ENCODE peak calls at places on chromosome 10, in six cellular contexts. M is anterior cingulate cortex, K is HCEC 1CT, Y is B cell, C is cortex of kidney, O is progenitor cell of endocrine pancreas. Q is an unnamed sample.
A peak's percentile ranks its signal among the peaks of the same experiment; 100 is the strongest.

GRCh38 chr10:50550291-50550839 is 73.4 kb downstream of the SGMS1 start:
- DNase-seq in K (no peak), M (no peak), O (no peak), C (no peak), Y (no peak), Q (no peak)

GRCh38 chr10:114279886-114280644 is 41.0 kb downstream of the VWA2 start:
- DNase-seq in O (no peak), M (no peak), C (no peak), K (no peak), Y (no peak), Q (no peak)

GRCh38 chr10:127252818-127253217 is 56.4 kb upstream of the INSYN2A start:
- DNase-seq in M (no peak), Y (no peak), C (no peak), O (no peak), K (no peak), Q (no peak)

GRCh38 chr10:97542169-97543024 is 30.2 kb upstream of the ANKRD2 start:
- DNase-seq in M (peak; percentile 36), Y (no peak), K (peak; percentile 88), C (no peak), O (no peak), Q (no peak)

GRCh38 chr10:99983280-99983988 is 26.3 kb downstream of the DNMBP start:
- DNase-seq in Y (no peak), K (peak; percentile 80), O (no peak), C (no peak), M (no peak), Q (peak; percentile 48)

GRCh38 chr10:96017227-96017687 is 26.1 kb upstream of the CCNJ start:
- DNase-seq in K (peak; percentile 67), M (peak; percentile 3), O (peak; percentile 36), Y (peak; percentile 68), C (no peak), Q (peak; percentile 32)

GRCh38 chr10:25614652-25615051 is 319.4 kb upstream of the MYO3A start:
- DNase-seq in M (no peak), C (no peak), Y (no peak), O (no peak), K (no peak), Q (no peak)

GRCh38 chr10:114172241-114172640 is 1.8 kb downstream of the CCDC186 start:
- DNase-seq in Y (no peak), C (no peak), M (no peak), K (no peak), O (no peak), Q (no peak)

GRCh38 chr10:27742926-27743735 is 2.5 kb downstream of the MKX start:
- DNase-seq in M (no peak), Y (peak; percentile 42), K (no peak), O (peak; percentile 34), C (no peak), Q (no peak)

GRCh38 chr10:102616071-102616770 is 28.1 kb upstream of the TRIM8 start:
- DNase-seq in K (no peak), O (no peak), M (no peak), Y (no peak), C (no peak), Q (no peak)

GRCh38 chr10:10330481-10330880 is 687.2 kb upstream of the CELF2 start:
- DNase-seq in Y (no peak), K (peak; percentile 11), C (no peak), O (no peak), M (no peak), Q (no peak)

GRCh38 chr10:84216834-84217233 is 8.5 kb downstream of the LRIT2 start:
- DNase-seq in M (no peak), O (no peak), K (no peak), Y (no peak), C (no peak), Q (no peak)

GRCh38 chr10:69800109-69800508 is 1.6 kb upstream of the COL13A1 start:
- DNase-seq in M (no peak), C (no peak), Y (no peak), K (peak; percentile 59), O (peak; percentile 32), Q (no peak)

GRCh38 chr10:58511765-58512469 is 755 bp upstream of the BICC1 start:
- DNase-seq in K (peak; percentile 27), O (no peak), C (no peak), Y (no peak), M (no peak), Q (no peak)

GRCh38 chr10:101301111-101301731 is 52.7 kb upstream of the BTRC start:
- DNase-seq in C (no peak), O (no peak), K (peak; percentile 47), M (no peak), Y (peak; percentile 44), Q (no peak)

GRCh38 chr10:7054915-7055314 is 355.9 kb downstream of the SFMBT2 start:
- DNase-seq in C (no peak), O (no peak), K (peak; percentile 13), Y (no peak), M (no peak), Q (no peak)

GRCh38 chr10:71424496-71425194 is 27.9 kb downstream of the CDH23 start:
- DNase-seq in K (no peak), O (no peak), M (no peak), C (no peak), Y (no peak), Q (no peak)

GRCh38 chr10:101986277-101986971 is 69.5 kb downstream of the ARMH3 start:
- DNase-seq in Y (peak; percentile 65), K (no peak), M (no peak), C (no peak), O (no peak), Q (no peak)

GRCh38 chr10:50982989-50983388 is 91.3 kb upstream of the PRKG1 start:
- DNase-seq in K (no peak), C (no peak), O (no peak), Y (no peak), M (no peak), Q (no peak)

GRCh38 chr10:125130260-125130659 is 30.1 kb downstream of the CTBP2 start:
- DNase-seq in K (no peak), M (no peak), C (no peak), Y (no peak), O (no peak), Q (no peak)